ENCODE peak calls at places on chromosome 18, in seven cellular contexts. One of them, this sample, is unnamed.

GRCh38 chr18:21134895-21135294 is 23.3 kb upstream of the ROCK1 start:
- DNase-seq in right lobe of liver: no peak
- DNase-seq in lower leg skin: no peak
- DNase-seq in K562: no peak
- DNase-seq in A549: peak; percentile 7
- DNase-seq in uterus: no peak
- DNase-seq in stomach: no peak
- DNase-seq in this sample: peak; percentile 23

GRCh38 chr18:73047688-73048087 is 179.9 kb upstream of the NETO1 start:
- DNase-seq in right lobe of liver: no peak
- DNase-seq in lower leg skin: no peak
- DNase-seq in K562: no peak
- DNase-seq in A549: no peak
- DNase-seq in uterus: no peak
- DNase-seq in stomach: no peak
- DNase-seq in this sample: no peak

GRCh38 chr18:35076126-35076525 is 34.9 kb downstream of the MAPRE2 start:
- DNase-seq in right lobe of liver: no peak
- DNase-seq in lower leg skin: no peak
- DNase-seq in K562: no peak
- DNase-seq in A549: no peak
- DNase-seq in uterus: no peak
- DNase-seq in stomach: no peak
- DNase-seq in this sample: no peak

GRCh38 chr18:46632401-46633089 is 24.5 kb downstream of the LOXHD1 start:
- DNase-seq in right lobe of liver: no peak
- DNase-seq in lower leg skin: no peak
- DNase-seq in K562: no peak
- DNase-seq in A549: peak; percentile 36
- DNase-seq in uterus: no peak
- DNase-seq in stomach: no peak
- DNase-seq in this sample: no peak

GRCh38 chr18:59015531-59016152 is 124.0 kb upstream of the SEC11C start:
- DNase-seq in right lobe of liver: no peak
- DNase-seq in lower leg skin: no peak
- DNase-seq in K562: no peak
- DNase-seq in A549: no peak
- DNase-seq in uterus: no peak
- DNase-seq in stomach: no peak
- DNase-seq in this sample: no peak

GRCh38 chr18:34659579-34660517 is 50.2 kb upstream of the DTNA start:
- DNase-seq in right lobe of liver: peak; percentile 72
- DNase-seq in lower leg skin: peak; percentile 79
- DNase-seq in K562: no peak
- DNase-seq in A549: peak; percentile 63
- DNase-seq in uterus: peak; percentile 79
- DNase-seq in stomach: peak; percentile 77
- DNase-seq in this sample: peak; percentile 90

GRCh38 chr18:43651067-43651466 is 373.8 kb upstream of the SYT4 start:
- DNase-seq in right lobe of liver: no peak
- DNase-seq in lower leg skin: no peak
- DNase-seq in K562: no peak
- DNase-seq in A549: no peak
- DNase-seq in uterus: no peak
- DNase-seq in stomach: no peak
- DNase-seq in this sample: no peak

GRCh38 chr18:136433-136832 is 21.9 kb upstream of the USP14 start:
- DNase-seq in right lobe of liver: no peak
- DNase-seq in lower leg skin: no peak
- DNase-seq in K562: peak; percentile 72
- DNase-seq in A549: peak; percentile 27
- DNase-seq in uterus: no peak
- DNase-seq in stomach: no peak
- DNase-seq in this sample: peak; percentile 48

GRCh38 chr18:28711096-28711495 is 534.2 kb upstream of the CDH2 start:
- DNase-seq in right lobe of liver: no peak
- DNase-seq in lower leg skin: no peak
- DNase-seq in K562: no peak
- DNase-seq in A549: no peak
- DNase-seq in uterus: no peak
- DNase-seq in stomach: no peak
- DNase-seq in this sample: no peak

GRCh38 chr18:46252754-46253153 is 148.6 kb downstream of the HAUS1 start:
- DNase-seq in right lobe of liver: no peak
- DNase-seq in lower leg skin: no peak
- DNase-seq in K562: no peak
- DNase-seq in A549: no peak
- DNase-seq in uterus: no peak
- DNase-seq in stomach: no peak
- DNase-seq in this sample: no peak

GRCh38 chr18:65018184-65018583 is 732.6 kb upstream of the CDH7 start:
- DNase-seq in right lobe of liver: no peak
- DNase-seq in lower leg skin: no peak
- DNase-seq in K562: no peak
- DNase-seq in A549: no peak
- DNase-seq in uterus: no peak
- DNase-seq in stomach: no peak
- DNase-seq in this sample: no peak

GRCh38 chr18:56492136-56492535 is 146.3 kb downstream of the TXNL1 start:
- DNase-seq in right lobe of liver: no peak
- DNase-seq in lower leg skin: no peak
- DNase-seq in K562: no peak
- DNase-seq in A549: no peak
- DNase-seq in uterus: no peak
- DNase-seq in stomach: no peak
- DNase-seq in this sample: no peak

GRCh38 chr18:21167641-21168372 is 56.2 kb upstream of the ROCK1 start:
- DNase-seq in right lobe of liver: no peak
- DNase-seq in lower leg skin: no peak
- DNase-seq in K562: no peak
- DNase-seq in A549: peak; percentile 38
- DNase-seq in uterus: no peak
- DNase-seq in stomach: peak; percentile 81
- DNase-seq in this sample: no peak

GRCh38 chr18:662197-662596 is 4.7 kb downstream of the TYMS start:
- DNase-seq in right lobe of liver: no peak
- DNase-seq in lower leg skin: no peak
- DNase-seq in K562: peak; percentile 33
- DNase-seq in A549: no peak
- DNase-seq in uterus: no peak
- DNase-seq in stomach: no peak
- DNase-seq in this sample: no peak

GRCh38 chr18:66995270-66995669 is 391.4 kb upstream of the CDH19 start:
- DNase-seq in right lobe of liver: no peak
- DNase-seq in lower leg skin: no peak
- DNase-seq in K562: no peak
- DNase-seq in A549: no peak
- DNase-seq in uterus: no peak
- DNase-seq in stomach: no peak
- DNase-seq in this sample: no peak

GRCh38 chr18:31424383-31424988 is 23.1 kb upstream of the DSG3 start:
- DNase-seq in right lobe of liver: no peak
- DNase-seq in lower leg skin: no peak
- DNase-seq in K562: peak; percentile 27
- DNase-seq in A549: peak; percentile 42
- DNase-seq in uterus: no peak
- DNase-seq in stomach: peak; percentile 39
- DNase-seq in this sample: peak; percentile 57

GRCh38 chr18:29164020-29164706 is 987.2 kb upstream of the CDH2 start:
- DNase-seq in right lobe of liver: no peak
- DNase-seq in lower leg skin: no peak
- DNase-seq in K562: no peak
- DNase-seq in A549: peak; percentile 66
- DNase-seq in uterus: no peak
- DNase-seq in stomach: no peak
- DNase-seq in this sample: no peak

GRCh38 chr18:23995180-23995579 is 19.4 kb upstream of the TTC39C start:
- DNase-seq in right lobe of liver: no peak
- DNase-seq in lower leg skin: no peak
- DNase-seq in K562: no peak
- DNase-seq in A549: no peak
- DNase-seq in uterus: no peak
- DNase-seq in stomach: no peak
- DNase-seq in this sample: no peak

GRCh38 chr18:23994361-23994902 is 20.1 kb upstream of the TTC39C start:
- DNase-seq in right lobe of liver: no peak
- DNase-seq in lower leg skin: peak; percentile 44
- DNase-seq in K562: no peak
- DNase-seq in A549: peak; percentile 44
- DNase-seq in uterus: peak; percentile 44
- DNase-seq in stomach: no peak
- DNase-seq in this sample: no peak

GRCh38 chr18:23990474-23991410 is 23.8 kb upstream of the TTC39C start:
- DNase-seq in right lobe of liver: no peak
- DNase-seq in lower leg skin: no peak
- DNase-seq in K562: no peak
- DNase-seq in A549: no peak
- DNase-seq in uterus: no peak
- DNase-seq in stomach: no peak
- DNase-seq in this sample: no peak

GRCh38 chr18:23992941-23993280 is 21.6 kb upstream of the TTC39C start:
- DNase-seq in right lobe of liver: no peak
- DNase-seq in lower leg skin: no peak
- DNase-seq in K562: no peak
- DNase-seq in A549: no peak
- DNase-seq in uterus: no peak
- DNase-seq in stomach: no peak
- DNase-seq in this sample: no peak

DNA sequence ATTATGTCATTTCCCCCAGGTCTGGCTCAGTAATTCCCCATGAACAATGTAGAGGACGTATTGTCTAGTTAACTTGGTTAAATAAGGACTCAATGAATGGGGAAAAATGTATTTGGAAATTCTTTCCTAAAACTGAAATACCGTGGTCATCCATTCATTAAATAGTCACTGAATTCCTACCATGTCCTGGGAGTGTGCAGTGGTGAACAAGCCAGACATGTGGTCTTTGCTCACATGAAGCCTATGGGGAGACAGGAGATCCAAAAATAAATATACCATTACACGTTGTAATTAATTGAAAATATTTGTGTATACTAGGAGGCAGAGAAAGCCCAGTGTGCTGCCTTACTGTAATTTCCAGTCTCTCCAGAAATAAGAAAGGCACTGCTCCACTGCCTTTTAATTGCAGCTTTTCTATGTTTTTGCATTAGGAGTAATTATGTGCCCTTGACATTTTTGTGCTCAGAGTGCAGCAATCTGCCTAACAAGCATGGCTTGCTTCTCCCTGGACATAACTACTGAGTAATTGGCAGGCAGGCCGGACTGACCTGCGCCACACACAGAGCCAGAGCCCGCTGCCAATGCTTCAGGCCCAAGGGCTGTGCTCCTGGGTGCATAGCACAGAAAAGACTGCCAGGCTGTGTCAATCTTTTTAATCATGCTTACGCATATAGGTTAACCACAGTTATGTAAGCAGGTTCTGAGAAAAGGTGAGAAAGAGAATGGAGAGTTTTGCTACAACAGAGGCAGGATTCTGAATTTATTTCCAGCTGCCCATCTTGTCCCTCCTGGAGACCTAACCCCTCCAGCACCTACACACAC is 22.2 kb upstream of the TTC39C start:
- DNase-seq in right lobe of liver: peak; percentile 89
- DNase-seq in lower leg skin: no peak
- DNase-seq in K562: no peak
- DNase-seq in A549: no peak
- DNase-seq in uterus: no peak
- DNase-seq in stomach: peak; percentile 83
- DNase-seq in this sample: no peak
- TF ChIP-seq POLR2A in right lobe of liver: no peak
- TF ChIP-seq POLR2A in lower leg skin: no peak
- TF ChIP-seq POLR2A in K562: no peak
- TF ChIP-seq POLR2A in A549: no peak
- TF ChIP-seq POLR2A in uterus: no peak
- TF ChIP-seq POLR2A in stomach: no peak
- TF ChIP-seq POLR2A in this sample: no peak

DNA sequence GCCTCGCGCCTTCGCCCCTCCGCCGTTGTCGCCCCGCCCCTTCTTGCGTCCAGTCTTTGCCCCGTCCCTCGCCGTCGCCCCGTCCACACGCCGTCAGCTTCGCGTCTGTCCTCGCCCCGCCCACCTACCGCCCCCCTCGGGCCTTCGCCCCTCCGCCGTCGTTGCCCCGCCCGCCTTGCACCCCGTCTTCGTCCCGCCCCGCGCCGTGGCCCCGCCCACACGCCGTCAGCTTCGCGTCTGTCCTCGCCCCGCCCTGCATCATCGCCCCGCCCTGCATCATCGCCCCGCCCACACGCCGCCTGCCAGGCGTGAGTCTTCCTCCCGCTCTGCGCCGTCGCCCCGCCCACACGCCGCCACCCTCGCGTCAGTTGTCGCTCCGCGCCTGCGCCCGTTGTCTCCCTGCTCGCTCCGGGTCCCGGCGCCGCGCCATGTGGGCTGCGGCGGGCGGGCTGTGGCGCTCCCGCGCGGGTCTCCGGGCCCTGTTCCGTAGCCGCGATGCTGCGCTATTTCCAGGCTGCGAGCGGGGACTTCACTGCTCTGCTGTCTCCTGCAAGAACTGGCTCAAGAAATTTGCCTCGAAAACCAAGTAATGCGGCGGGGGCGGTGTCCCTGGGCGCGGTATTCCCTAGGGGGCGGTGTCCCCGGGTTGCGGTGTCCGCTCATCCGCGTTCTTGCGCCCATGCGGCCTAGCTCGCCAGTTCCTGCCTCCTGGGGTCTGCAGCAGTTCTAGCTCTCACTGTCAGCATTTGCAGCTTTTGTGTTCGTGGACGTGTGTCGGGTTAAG is at the start of gene RBFA:
- DNase-seq in right lobe of liver: peak; percentile 100
- DNase-seq in lower leg skin: peak; percentile 98
- DNase-seq in K562: peak; percentile 85
- DNase-seq in A549: peak; percentile 97
- DNase-seq in uterus: peak; percentile 100
- DNase-seq in stomach: peak; percentile 100
- DNase-seq in this sample: peak; percentile 100
- TF ChIP-seq POLR2A in right lobe of liver: peak; percentile 73
- TF ChIP-seq POLR2A in lower leg skin: no peak
- TF ChIP-seq POLR2A in K562: peak; percentile 86
- TF ChIP-seq POLR2A in A549: peak; percentile 69
- TF ChIP-seq POLR2A in uterus: peak; percentile 41
- TF ChIP-seq POLR2A in stomach: no peak
- TF ChIP-seq POLR2A in this sample: peak; percentile 71

GRCh38 chr18:3653859-3654441 is 204.0 kb downstream of the TGIF1 start:
- DNase-seq in right lobe of liver: no peak
- DNase-seq in lower leg skin: no peak
- DNase-seq in K562: peak; percentile 40
- DNase-seq in A549: peak; percentile 46
- DNase-seq in uterus: no peak
- DNase-seq in stomach: no peak
- DNase-seq in this sample: peak; percentile 89
- TF ChIP-seq POLR2A in right lobe of liver: no peak
- TF ChIP-seq POLR2A in lower leg skin: no peak
- TF ChIP-seq POLR2A in K562: no peak
- TF ChIP-seq POLR2A in A549: no peak
- TF ChIP-seq POLR2A in uterus: no peak
- TF ChIP-seq POLR2A in stomach: no peak
- TF ChIP-seq POLR2A in this sample: peak; percentile 63

DNA sequence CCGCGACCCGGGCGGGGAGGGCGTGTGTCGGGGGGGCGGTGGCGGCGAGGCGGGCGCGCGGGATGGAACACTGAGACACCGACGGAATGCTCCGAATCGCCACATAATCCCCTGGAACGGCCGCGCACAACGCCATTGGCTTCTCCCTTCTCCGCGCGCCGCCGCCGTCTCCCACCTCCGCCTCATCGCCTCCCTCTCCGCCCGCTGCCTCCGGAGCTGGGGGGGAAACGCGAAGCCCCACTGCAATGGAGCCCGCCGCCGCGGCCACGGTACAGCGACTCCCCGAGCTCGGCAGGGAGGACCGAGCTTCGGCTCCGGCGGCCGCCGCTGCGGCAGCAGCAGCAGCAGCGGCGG is at the start of gene PHLPP1:
- DNase-seq in right lobe of liver: no peak
- DNase-seq in lower leg skin: no peak
- DNase-seq in K562: no peak
- DNase-seq in A549: no peak
- DNase-seq in uterus: no peak
- DNase-seq in stomach: no peak
- DNase-seq in this sample: no peak
- TF ChIP-seq POLR2A in right lobe of liver: peak; percentile 84
- TF ChIP-seq POLR2A in lower leg skin: no peak
- TF ChIP-seq POLR2A in K562: peak; percentile 28
- TF ChIP-seq POLR2A in A549: peak; percentile 52
- TF ChIP-seq POLR2A in uterus: peak; percentile 73
- TF ChIP-seq POLR2A in stomach: no peak
- TF ChIP-seq POLR2A in this sample: peak; percentile 5

This sample was measured in erythroblast.